ENCODE peak calls at places on chromosome 6, in eight cellular contexts. One of them, this sample, is unnamed.

GRCh38 chr6:35718911-35719381 is 17.9 kb upstream of the ARMC12 start:
- DNase-seq in midbrain: no peak
- DNase-seq in stimulated activated CD8-positive, alpha-beta memory T cell treated with anti-CD3 and anti-CD28 coated beads, Interleukin-7, amount 100 ng/mL, for 4 hours: no peak
- DNase-seq in progenitor cell of endocrine pancreas: no peak
- DNase-seq in cerebellar nuclear complex: no peak
- DNase-seq in substantia nigra: no peak
- DNase-seq in foreskin fibroblast: no peak
- DNase-seq in activated CD8-positive, alpha-beta memory T cell treated with anti-CD3 and anti-CD28 coated beads for 4 hours: no peak
- DNase-seq in this sample: no peak

GRCh38 chr6:35473075-35473848 is 5.1 kb downstream of the RPL10A start:
- DNase-seq in midbrain: no peak
- DNase-seq in stimulated activated CD8-positive, alpha-beta memory T cell treated with anti-CD3 and anti-CD28 coated beads, Interleukin-7, amount 100 ng/mL, for 4 hours: no peak
- DNase-seq in progenitor cell of endocrine pancreas: no peak
- DNase-seq in cerebellar nuclear complex: no peak
- DNase-seq in substantia nigra: no peak
- DNase-seq in foreskin fibroblast: peak
- DNase-seq in activated CD8-positive, alpha-beta memory T cell treated with anti-CD3 and anti-CD28 coated beads for 4 hours: no peak
- DNase-seq in this sample: no peak

GRCh38 chr6:86707545-86708120 is 229.7 kb upstream of the HTR1E start:
- DNase-seq in midbrain: no peak
- DNase-seq in stimulated activated CD8-positive, alpha-beta memory T cell treated with anti-CD3 and anti-CD28 coated beads, Interleukin-7, amount 100 ng/mL, for 4 hours: no peak
- DNase-seq in progenitor cell of endocrine pancreas: no peak
- DNase-seq in cerebellar nuclear complex: no peak
- DNase-seq in substantia nigra: no peak
- DNase-seq in foreskin fibroblast: no peak
- DNase-seq in activated CD8-positive, alpha-beta memory T cell treated with anti-CD3 and anti-CD28 coated beads for 4 hours: no peak
- DNase-seq in this sample: no peak

GRCh38 chr6:153511896-153512496 is 380.9 kb upstream of the RGS17 start:
- DNase-seq in midbrain: peak
- DNase-seq in stimulated activated CD8-positive, alpha-beta memory T cell treated with anti-CD3 and anti-CD28 coated beads, Interleukin-7, amount 100 ng/mL, for 4 hours: no peak
- DNase-seq in progenitor cell of endocrine pancreas: no peak
- DNase-seq in cerebellar nuclear complex: no peak
- DNase-seq in substantia nigra: no peak
- DNase-seq in foreskin fibroblast: peak
- DNase-seq in activated CD8-positive, alpha-beta memory T cell treated with anti-CD3 and anti-CD28 coated beads for 4 hours: no peak
- DNase-seq in this sample: peak

GRCh38 chr6:13331516-13332348 is 3.4 kb upstream of the TBC1D7 start:
- DNase-seq in midbrain: peak
- DNase-seq in stimulated activated CD8-positive, alpha-beta memory T cell treated with anti-CD3 and anti-CD28 coated beads, Interleukin-7, amount 100 ng/mL, for 4 hours: no peak
- DNase-seq in progenitor cell of endocrine pancreas: no peak
- DNase-seq in cerebellar nuclear complex: no peak
- DNase-seq in substantia nigra: no peak
- DNase-seq in foreskin fibroblast: peak
- DNase-seq in activated CD8-positive, alpha-beta memory T cell treated with anti-CD3 and anti-CD28 coated beads for 4 hours: no peak
- DNase-seq in this sample: peak

GRCh38 chr6:35197196-35197595 is 16.6 kb upstream of the SCUBE3 start:
- DNase-seq in midbrain: no peak
- DNase-seq in stimulated activated CD8-positive, alpha-beta memory T cell treated with anti-CD3 and anti-CD28 coated beads, Interleukin-7, amount 100 ng/mL, for 4 hours: no peak
- DNase-seq in progenitor cell of endocrine pancreas: no peak
- DNase-seq in cerebellar nuclear complex: no peak
- DNase-seq in substantia nigra: no peak
- DNase-seq in foreskin fibroblast: peak
- DNase-seq in activated CD8-positive, alpha-beta memory T cell treated with anti-CD3 and anti-CD28 coated beads for 4 hours: no peak
- DNase-seq in this sample: no peak

GRCh38 chr6:111823831-111824607 is 49.2 kb downstream of the FYN start:
- DNase-seq in midbrain: no peak
- DNase-seq in stimulated activated CD8-positive, alpha-beta memory T cell treated with anti-CD3 and anti-CD28 coated beads, Interleukin-7, amount 100 ng/mL, for 4 hours: no peak
- DNase-seq in progenitor cell of endocrine pancreas: no peak
- DNase-seq in cerebellar nuclear complex: no peak
- DNase-seq in substantia nigra: no peak
- DNase-seq in foreskin fibroblast: peak
- DNase-seq in activated CD8-positive, alpha-beta memory T cell treated with anti-CD3 and anti-CD28 coated beads for 4 hours: no peak
- DNase-seq in this sample: no peak

GRCh38 chr6:13715444-13715883 is 3.8 kb upstream of the RANBP9 start:
- DNase-seq in midbrain: no peak
- DNase-seq in stimulated activated CD8-positive, alpha-beta memory T cell treated with anti-CD3 and anti-CD28 coated beads, Interleukin-7, amount 100 ng/mL, for 4 hours: no peak
- DNase-seq in progenitor cell of endocrine pancreas: no peak
- DNase-seq in cerebellar nuclear complex: no peak
- DNase-seq in substantia nigra: no peak
- DNase-seq in foreskin fibroblast: peak
- DNase-seq in activated CD8-positive, alpha-beta memory T cell treated with anti-CD3 and anti-CD28 coated beads for 4 hours: no peak
- DNase-seq in this sample: peak

GRCh38 chr6:132698608-132699007 is 15.2 kb downstream of the VNN1 start:
- DNase-seq in midbrain: no peak
- DNase-seq in stimulated activated CD8-positive, alpha-beta memory T cell treated with anti-CD3 and anti-CD28 coated beads, Interleukin-7, amount 100 ng/mL, for 4 hours: no peak
- DNase-seq in progenitor cell of endocrine pancreas: no peak
- DNase-seq in cerebellar nuclear complex: no peak
- DNase-seq in substantia nigra: no peak
- DNase-seq in foreskin fibroblast: no peak
- DNase-seq in activated CD8-positive, alpha-beta memory T cell treated with anti-CD3 and anti-CD28 coated beads for 4 hours: no peak
- DNase-seq in this sample: no peak

GRCh38 chr6:52283111-52283510 is 1.4 kb downstream of the MCM3 start:
- DNase-seq in midbrain: no peak
- DNase-seq in stimulated activated CD8-positive, alpha-beta memory T cell treated with anti-CD3 and anti-CD28 coated beads, Interleukin-7, amount 100 ng/mL, for 4 hours: no peak
- DNase-seq in progenitor cell of endocrine pancreas: no peak
- DNase-seq in cerebellar nuclear complex: no peak
- DNase-seq in substantia nigra: no peak
- DNase-seq in foreskin fibroblast: no peak
- DNase-seq in activated CD8-positive, alpha-beta memory T cell treated with anti-CD3 and anti-CD28 coated beads for 4 hours: no peak
- DNase-seq in this sample: no peak

GRCh38 chr6:137805622-137806021 is 61.4 kb upstream of the TNFAIP3 start:
- DNase-seq in midbrain: no peak
- DNase-seq in stimulated activated CD8-positive, alpha-beta memory T cell treated with anti-CD3 and anti-CD28 coated beads, Interleukin-7, amount 100 ng/mL, for 4 hours: no peak
- DNase-seq in progenitor cell of endocrine pancreas: no peak
- DNase-seq in cerebellar nuclear complex: no peak
- DNase-seq in substantia nigra: no peak
- DNase-seq in foreskin fibroblast: no peak
- DNase-seq in activated CD8-positive, alpha-beta memory T cell treated with anti-CD3 and anti-CD28 coated beads for 4 hours: no peak
- DNase-seq in this sample: no peak

GRCh38 chr6:37320649-37321048 is 33.1 kb upstream of the RNF8 start:
- DNase-seq in midbrain: no peak
- DNase-seq in stimulated activated CD8-positive, alpha-beta memory T cell treated with anti-CD3 and anti-CD28 coated beads, Interleukin-7, amount 100 ng/mL, for 4 hours: no peak
- DNase-seq in progenitor cell of endocrine pancreas: no peak
- DNase-seq in cerebellar nuclear complex: no peak
- DNase-seq in substantia nigra: no peak
- DNase-seq in foreskin fibroblast: no peak
- DNase-seq in activated CD8-positive, alpha-beta memory T cell treated with anti-CD3 and anti-CD28 coated beads for 4 hours: no peak
- DNase-seq in this sample: peak

GRCh38 chr6:43416935-43417334 is 10.4 kb upstream of the ABCC10 start:
- DNase-seq in midbrain: no peak
- DNase-seq in stimulated activated CD8-positive, alpha-beta memory T cell treated with anti-CD3 and anti-CD28 coated beads, Interleukin-7, amount 100 ng/mL, for 4 hours: no peak
- DNase-seq in progenitor cell of endocrine pancreas: no peak
- DNase-seq in cerebellar nuclear complex: no peak
- DNase-seq in substantia nigra: no peak
- DNase-seq in foreskin fibroblast: no peak
- DNase-seq in activated CD8-positive, alpha-beta memory T cell treated with anti-CD3 and anti-CD28 coated beads for 4 hours: no peak
- DNase-seq in this sample: no peak

GRCh38 chr6:52909531-52909930 is at the start of gene GSTA3:
- DNase-seq in midbrain: no peak
- DNase-seq in stimulated activated CD8-positive, alpha-beta memory T cell treated with anti-CD3 and anti-CD28 coated beads, Interleukin-7, amount 100 ng/mL, for 4 hours: no peak
- DNase-seq in progenitor cell of endocrine pancreas: no peak
- DNase-seq in cerebellar nuclear complex: no peak
- DNase-seq in substantia nigra: no peak
- DNase-seq in foreskin fibroblast: no peak
- DNase-seq in activated CD8-positive, alpha-beta memory T cell treated with anti-CD3 and anti-CD28 coated beads for 4 hours: no peak
- DNase-seq in this sample: no peak

GRCh38 chr6:94769197-94769596 is 808.1 kb upstream of the MANEA start:
- DNase-seq in midbrain: no peak
- DNase-seq in stimulated activated CD8-positive, alpha-beta memory T cell treated with anti-CD3 and anti-CD28 coated beads, Interleukin-7, amount 100 ng/mL, for 4 hours: no peak
- DNase-seq in progenitor cell of endocrine pancreas: no peak
- DNase-seq in cerebellar nuclear complex: no peak
- DNase-seq in substantia nigra: no peak
- DNase-seq in foreskin fibroblast: no peak
- DNase-seq in activated CD8-positive, alpha-beta memory T cell treated with anti-CD3 and anti-CD28 coated beads for 4 hours: no peak
- DNase-seq in this sample: no peak

GRCh38 chr6:143197377-143197776 is 136.7 kb downstream of the AIG1 start:
- DNase-seq in midbrain: no peak
- DNase-seq in stimulated activated CD8-positive, alpha-beta memory T cell treated with anti-CD3 and anti-CD28 coated beads, Interleukin-7, amount 100 ng/mL, for 4 hours: no peak
- DNase-seq in progenitor cell of endocrine pancreas: no peak
- DNase-seq in cerebellar nuclear complex: no peak
- DNase-seq in substantia nigra: no peak
- DNase-seq in foreskin fibroblast: no peak
- DNase-seq in activated CD8-positive, alpha-beta memory T cell treated with anti-CD3 and anti-CD28 coated beads for 4 hours: no peak
- DNase-seq in this sample: peak

GRCh38 chr6:26280409-26280808 is 84.6 kb upstream of the BTN3A2 start:
- DNase-seq in midbrain: no peak
- DNase-seq in stimulated activated CD8-positive, alpha-beta memory T cell treated with anti-CD3 and anti-CD28 coated beads, Interleukin-7, amount 100 ng/mL, for 4 hours: no peak
- DNase-seq in progenitor cell of endocrine pancreas: no peak
- DNase-seq in cerebellar nuclear complex: no peak
- DNase-seq in substantia nigra: no peak
- DNase-seq in foreskin fibroblast: no peak
- DNase-seq in activated CD8-positive, alpha-beta memory T cell treated with anti-CD3 and anti-CD28 coated beads for 4 hours: no peak
- DNase-seq in this sample: no peak

GRCh38 chr6:110951986-110952794 is 6.3 kb upstream of the GTF3C6 start:
- DNase-seq in midbrain: no peak
- DNase-seq in stimulated activated CD8-positive, alpha-beta memory T cell treated with anti-CD3 and anti-CD28 coated beads, Interleukin-7, amount 100 ng/mL, for 4 hours: no peak
- DNase-seq in progenitor cell of endocrine pancreas: no peak
- DNase-seq in cerebellar nuclear complex: no peak
- DNase-seq in substantia nigra: no peak
- DNase-seq in foreskin fibroblast: peak
- DNase-seq in activated CD8-positive, alpha-beta memory T cell treated with anti-CD3 and anti-CD28 coated beads for 4 hours: no peak
- DNase-seq in this sample: peak

GRCh38 chr6:35363293-35363750 is 21.0 kb downstream of the PPARD start:
- DNase-seq in midbrain: no peak
- DNase-seq in stimulated activated CD8-positive, alpha-beta memory T cell treated with anti-CD3 and anti-CD28 coated beads, Interleukin-7, amount 100 ng/mL, for 4 hours: no peak
- DNase-seq in progenitor cell of endocrine pancreas: no peak
- DNase-seq in cerebellar nuclear complex: no peak
- DNase-seq in substantia nigra: no peak
- DNase-seq in foreskin fibroblast: peak
- DNase-seq in activated CD8-positive, alpha-beta memory T cell treated with anti-CD3 and anti-CD28 coated beads for 4 hours: no peak
- DNase-seq in this sample: no peak

GRCh38 chr6:169073311-169073710 is 180.3 kb downstream of the THBS2 start:
- DNase-seq in midbrain: no peak
- DNase-seq in stimulated activated CD8-positive, alpha-beta memory T cell treated with anti-CD3 and anti-CD28 coated beads, Interleukin-7, amount 100 ng/mL, for 4 hours: no peak
- DNase-seq in progenitor cell of endocrine pancreas: no peak
- DNase-seq in cerebellar nuclear complex: no peak
- DNase-seq in substantia nigra: no peak
- DNase-seq in foreskin fibroblast: peak
- DNase-seq in activated CD8-positive, alpha-beta memory T cell treated with anti-CD3 and anti-CD28 coated beads for 4 hours: no peak
- DNase-seq in this sample: peak

GRCh38 chr6:7624781-7625710 is 35.0 kb downstream of the SNRNP48 start:
- DNase-seq in midbrain: no peak
- DNase-seq in stimulated activated CD8-positive, alpha-beta memory T cell treated with anti-CD3 and anti-CD28 coated beads, Interleukin-7, amount 100 ng/mL, for 4 hours: no peak
- DNase-seq in progenitor cell of endocrine pancreas: no peak
- DNase-seq in cerebellar nuclear complex: no peak
- DNase-seq in substantia nigra: no peak
- DNase-seq in foreskin fibroblast: no peak
- DNase-seq in activated CD8-positive, alpha-beta memory T cell treated with anti-CD3 and anti-CD28 coated beads for 4 hours: no peak
- DNase-seq in this sample: no peak

GRCh38 chr6:16286151-16286522 is 47.8 kb downstream of the GMPR start:
- DNase-seq in midbrain: peak
- DNase-seq in stimulated activated CD8-positive, alpha-beta memory T cell treated with anti-CD3 and anti-CD28 coated beads, Interleukin-7, amount 100 ng/mL, for 4 hours: no peak
- DNase-seq in progenitor cell of endocrine pancreas: peak
- DNase-seq in cerebellar nuclear complex: no peak
- DNase-seq in substantia nigra: peak
- DNase-seq in foreskin fibroblast: peak
- DNase-seq in activated CD8-positive, alpha-beta memory T cell treated with anti-CD3 and anti-CD28 coated beads for 4 hours: no peak
- DNase-seq in this sample: peak

GRCh38 chr6:112116215-112116614 is 28.8 kb downstream of the FAM229B start:
- DNase-seq in midbrain: no peak
- DNase-seq in stimulated activated CD8-positive, alpha-beta memory T cell treated with anti-CD3 and anti-CD28 coated beads, Interleukin-7, amount 100 ng/mL, for 4 hours: no peak
- DNase-seq in progenitor cell of endocrine pancreas: no peak
- DNase-seq in cerebellar nuclear complex: no peak
- DNase-seq in substantia nigra: no peak
- DNase-seq in foreskin fibroblast: no peak
- DNase-seq in activated CD8-positive, alpha-beta memory T cell treated with anti-CD3 and anti-CD28 coated beads for 4 hours: no peak
- DNase-seq in this sample: no peak

GRCh38 chr6:37047421-37047931 is 42.0 kb downstream of the FGD2 start:
- DNase-seq in midbrain: no peak
- DNase-seq in stimulated activated CD8-positive, alpha-beta memory T cell treated with anti-CD3 and anti-CD28 coated beads, Interleukin-7, amount 100 ng/mL, for 4 hours: no peak
- DNase-seq in progenitor cell of endocrine pancreas: no peak
- DNase-seq in cerebellar nuclear complex: no peak
- DNase-seq in substantia nigra: no peak
- DNase-seq in foreskin fibroblast: no peak
- DNase-seq in activated CD8-positive, alpha-beta memory T cell treated with anti-CD3 and anti-CD28 coated beads for 4 hours: no peak
- DNase-seq in this sample: no peak

GRCh38 chr6:134004714-134005113 is 47.7 kb downstream of the SLC2A12 start:
- DNase-seq in midbrain: no peak
- DNase-seq in stimulated activated CD8-positive, alpha-beta memory T cell treated with anti-CD3 and anti-CD28 coated beads, Interleukin-7, amount 100 ng/mL, for 4 hours: no peak
- DNase-seq in progenitor cell of endocrine pancreas: no peak
- DNase-seq in cerebellar nuclear complex: no peak
- DNase-seq in substantia nigra: no peak
- DNase-seq in foreskin fibroblast: no peak
- DNase-seq in activated CD8-positive, alpha-beta memory T cell treated with anti-CD3 and anti-CD28 coated beads for 4 hours: no peak
- DNase-seq in this sample: no peak

GRCh38 chr6:163346529-163346961 is 68.0 kb upstream of the QKI start:
- DNase-seq in midbrain: peak
- DNase-seq in stimulated activated CD8-positive, alpha-beta memory T cell treated with anti-CD3 and anti-CD28 coated beads, Interleukin-7, amount 100 ng/mL, for 4 hours: no peak
- DNase-seq in progenitor cell of endocrine pancreas: no peak
- DNase-seq in cerebellar nuclear complex: no peak
- DNase-seq in substantia nigra: peak
- DNase-seq in foreskin fibroblast: peak
- DNase-seq in activated CD8-positive, alpha-beta memory T cell treated with anti-CD3 and anti-CD28 coated beads for 4 hours: no peak
- DNase-seq in this sample: no peak

GRCh38 chr6:17472653-17473183 is 79.3 kb downstream of the CAP2 start:
- DNase-seq in midbrain: no peak
- DNase-seq in stimulated activated CD8-positive, alpha-beta memory T cell treated with anti-CD3 and anti-CD28 coated beads, Interleukin-7, amount 100 ng/mL, for 4 hours: no peak
- DNase-seq in progenitor cell of endocrine pancreas: no peak
- DNase-seq in cerebellar nuclear complex: no peak
- DNase-seq in substantia nigra: no peak
- DNase-seq in foreskin fibroblast: no peak
- DNase-seq in activated CD8-positive, alpha-beta memory T cell treated with anti-CD3 and anti-CD28 coated beads for 4 hours: no peak
- DNase-seq in this sample: peak

GRCh38 chr6:513058-513457 is 121.5 kb downstream of the IRF4 start:
- DNase-seq in midbrain: no peak
- DNase-seq in stimulated activated CD8-positive, alpha-beta memory T cell treated with anti-CD3 and anti-CD28 coated beads, Interleukin-7, amount 100 ng/mL, for 4 hours: no peak
- DNase-seq in progenitor cell of endocrine pancreas: no peak
- DNase-seq in cerebellar nuclear complex: no peak
- DNase-seq in substantia nigra: no peak
- DNase-seq in foreskin fibroblast: no peak
- DNase-seq in activated CD8-positive, alpha-beta memory T cell treated with anti-CD3 and anti-CD28 coated beads for 4 hours: no peak
- DNase-seq in this sample: no peak

GRCh38 chr6:131844243-131844841 is 36.5 kb downstream of the ENPP1 start:
- DNase-seq in midbrain: no peak
- DNase-seq in stimulated activated CD8-positive, alpha-beta memory T cell treated with anti-CD3 and anti-CD28 coated beads, Interleukin-7, amount 100 ng/mL, for 4 hours: no peak
- DNase-seq in progenitor cell of endocrine pancreas: no peak
- DNase-seq in cerebellar nuclear complex: no peak
- DNase-seq in substantia nigra: no peak
- DNase-seq in foreskin fibroblast: peak
- DNase-seq in activated CD8-positive, alpha-beta memory T cell treated with anti-CD3 and anti-CD28 coated beads for 4 hours: no peak
- DNase-seq in this sample: no peak

GRCh38 chr6:100491947-100492670 is 27.4 kb upstream of the SIM1 start:
- DNase-seq in midbrain: no peak
- DNase-seq in stimulated activated CD8-positive, alpha-beta memory T cell treated with anti-CD3 and anti-CD28 coated beads, Interleukin-7, amount 100 ng/mL, for 4 hours: no peak
- DNase-seq in progenitor cell of endocrine pancreas: no peak
- DNase-seq in cerebellar nuclear complex: no peak
- DNase-seq in substantia nigra: no peak
- DNase-seq in foreskin fibroblast: no peak
- DNase-seq in activated CD8-positive, alpha-beta memory T cell treated with anti-CD3 and anti-CD28 coated beads for 4 hours: no peak
- DNase-seq in this sample: no peak

GRCh38 chr6:27894839-27895762 is 17.1 kb downstream of the OR2B2 start:
- DNase-seq in midbrain: peak
- DNase-seq in stimulated activated CD8-positive, alpha-beta memory T cell treated with anti-CD3 and anti-CD28 coated beads, Interleukin-7, amount 100 ng/mL, for 4 hours: no peak
- DNase-seq in progenitor cell of endocrine pancreas: no peak
- DNase-seq in cerebellar nuclear complex: no peak
- DNase-seq in substantia nigra: peak
- DNase-seq in foreskin fibroblast: peak
- DNase-seq in activated CD8-positive, alpha-beta memory T cell treated with anti-CD3 and anti-CD28 coated beads for 4 hours: peak
- DNase-seq in this sample: peak

GRCh38 chr6:36423101-36423824 is 19.4 kb downstream of the PXT1 start:
- DNase-seq in midbrain: peak
- DNase-seq in stimulated activated CD8-positive, alpha-beta memory T cell treated with anti-CD3 and anti-CD28 coated beads, Interleukin-7, amount 100 ng/mL, for 4 hours: peak
- DNase-seq in progenitor cell of endocrine pancreas: peak
- DNase-seq in cerebellar nuclear complex: peak
- DNase-seq in substantia nigra: peak
- DNase-seq in foreskin fibroblast: peak
- DNase-seq in activated CD8-positive, alpha-beta memory T cell treated with anti-CD3 and anti-CD28 coated beads for 4 hours: peak
- DNase-seq in this sample: peak

GRCh38 chr6:160259585-160259984 is 964 bp upstream of the SLC22A2 start:
- DNase-seq in midbrain: no peak
- DNase-seq in stimulated activated CD8-positive, alpha-beta memory T cell treated with anti-CD3 and anti-CD28 coated beads, Interleukin-7, amount 100 ng/mL, for 4 hours: no peak
- DNase-seq in progenitor cell of endocrine pancreas: no peak
- DNase-seq in cerebellar nuclear complex: no peak
- DNase-seq in substantia nigra: no peak
- DNase-seq in foreskin fibroblast: no peak
- DNase-seq in activated CD8-positive, alpha-beta memory T cell treated with anti-CD3 and anti-CD28 coated beads for 4 hours: no peak
- DNase-seq in this sample: peak

GRCh38 chr6:117389227-117390057 is 36.3 kb downstream of the ROS1 start:
- DNase-seq in midbrain: no peak
- DNase-seq in stimulated activated CD8-positive, alpha-beta memory T cell treated with anti-CD3 and anti-CD28 coated beads, Interleukin-7, amount 100 ng/mL, for 4 hours: no peak
- DNase-seq in progenitor cell of endocrine pancreas: no peak
- DNase-seq in cerebellar nuclear complex: no peak
- DNase-seq in substantia nigra: no peak
- DNase-seq in foreskin fibroblast: peak
- DNase-seq in activated CD8-positive, alpha-beta memory T cell treated with anti-CD3 and anti-CD28 coated beads for 4 hours: no peak
- DNase-seq in this sample: no peak